ENCODE peak calls at places on chromosomes 5 and 9, in seven cellular contexts. C is PC-3; N is keratinocyte; D is CD8-positive, alpha-beta T cell; S is kidney; Y is mucosa of descending colon; E is uterus. X is an unnamed sample.
A peak's percentile ranks its signal among the peaks of the same experiment; 100 is the strongest.

GRCh38 chr9:93614830-93615468 is 38.6 kb downstream of the PHF2 start:
- DNase-seq in C (no peak), Y (no peak), S (no peak), D (no peak), N (no peak), E (no peak), X (no peak)

GRCh38 chr5:41246376-41246775 is 33.0 kb upstream of the C6 start:
- DNase-seq in D (no peak), E (peak; percentile 32), N (peak; percentile 9), Y (no peak), C (peak; percentile 97), S (no peak), X (no peak)

GRCh38 chr5:130198927-130199326 is 294.7 kb downstream of the CHSY3 start:
- DNase-seq in N (no peak), D (no peak), S (no peak), Y (no peak), E (no peak), C (peak; percentile 56), X (no peak)

GRCh38 chr9:29211003-29211584 is 1637.8 kb upstream of the C9orf72 start:
- DNase-seq in E (no peak), Y (no peak), S (no peak), D (no peak), N (no peak), C (no peak), X (no peak)

GRCh38 chr5:80149161-80149609 is 106.7 kb downstream of the SERINC5 start:
- DNase-seq in E (no peak), D (no peak), S (no peak), C (no peak), N (no peak), Y (no peak), X (no peak)

GRCh38 chr5:67677422-67677970 is 480.9 kb upstream of the CD180 start:
- DNase-seq in S (no peak), C (no peak), Y (no peak), D (no peak), N (no peak), E (no peak), X (peak; percentile 30)

GRCh38 chr9:109182940-109183798 is 16.1 kb upstream of the FRRS1L start:
- DNase-seq in C (peak; percentile 55), S (no peak), E (no peak), Y (peak; percentile 55), D (no peak), N (no peak), X (peak; percentile 28)

GRCh38 chr9:129182625-129183494 is 4.8 kb upstream of the IER5L start:
- DNase-seq in N (no peak), E (no peak), S (no peak), C (peak; percentile 6), Y (peak; percentile 63), D (no peak), X (no peak)

GRCh38 chr5:136066705-136067271 is 38.0 kb downstream of the TGFBI start:
- DNase-seq in Y (peak; percentile 47), S (no peak), D (no peak), N (no peak), E (peak; percentile 51), C (no peak), X (no peak)

GRCh38 chr9:136235171-136235570 is 10.4 kb downstream of the QSOX2 start:
- DNase-seq in Y (no peak), C (no peak), D (no peak), E (no peak), N (no peak), S (no peak), X (no peak)

GRCh38 chr5:112978836-112979235 is 2.2 kb downstream of the DCP2 start:
- DNase-seq in Y (no peak), E (no peak), D (no peak), C (no peak), N (no peak), S (no peak), X (no peak)

GRCh38 chr9:114754574-114754973 is 51.3 kb downstream of the TNFSF15 start:
- DNase-seq in C (no peak), D (no peak), Y (no peak), S (no peak), N (no peak), E (no peak), X (no peak)

GRCh38 chr5:119451561-119451960 is 736 bp upstream of the HSD17B4 start:
- DNase-seq in N (no peak), S (no peak), C (no peak), E (no peak), D (no peak), Y (no peak), X (no peak)

GRCh38 chr9:75551866-75552265 is 338.6 kb upstream of the PCSK5 start:
- DNase-seq in E (no peak), C (no peak), N (no peak), S (no peak), Y (no peak), D (no peak), X (no peak)

GRCh38 chr9:33926746-33927485 is 110.0 kb downstream of the UBE2R2 start:
- DNase-seq in D (no peak), E (no peak), N (no peak), Y (no peak), C (no peak), S (no peak), X (no peak)

GRCh38 chr5:68544656-68545565 is 329.4 kb downstream of the PIK3R1 start:
- DNase-seq in Y (no peak), N (no peak), D (no peak), C (peak; percentile 53), S (no peak), E (peak; percentile 48), X (no peak)

GRCh38 chr5:132233081-132233480 is 5.4 kb upstream of the P4HA2 start:
- DNase-seq in S (no peak), N (no peak), D (no peak), E (peak; percentile 1), C (no peak), Y (no peak), X (no peak)

GRCh38 chr5:84213212-84213611 is 171.5 kb downstream of the EDIL3 start:
- DNase-seq in C (no peak), N (no peak), Y (no peak), D (no peak), S (no peak), E (no peak), X (no peak)

GRCh38 chr9:7129391-7129790 is 371.6 kb downstream of the KDM4C start:
- DNase-seq in E (no peak), N (no peak), S (no peak), D (no peak), C (no peak), Y (no peak), X (no peak)
- TF ChIP-seq CTCF in E (no peak), N (no peak), S (no peak), D (no peak), C (no peak), Y (no peak), X (no peak)

GRCh38 chr9:1050125-1050895 is at the start of gene DMRT2:
- DNase-seq in E (peak; percentile 83), D (no peak), N (no peak), S (peak; percentile 90), C (no peak), Y (peak; percentile 95), X (peak; percentile 52)

GRCh38 chr9:1046639-1047604 is 3.2 kb upstream of the DMRT2 start:
- DNase-seq in S (no peak), C (no peak), N (no peak), E (no peak), Y (no peak), D (no peak), X (no peak)

GRCh38 chr9:1047605-1048235 is 2.4 kb upstream of the DMRT2 start:
- DNase-seq in N (no peak), D (no peak), Y (peak; percentile 81), C (peak; percentile 18), E (no peak), S (no peak), X (no peak)

GRCh38 chr9:1049641-1050040 is 516 bp upstream of the DMRT2 start:
- DNase-seq in S (no peak), Y (peak; percentile 64), C (no peak), N (no peak), E (no peak), D (no peak), X (no peak)

GRCh38 chr9:1048853-1049252 is 1.3 kb upstream of the DMRT2 start:
- DNase-seq in S (no peak), E (no peak), N (no peak), C (no peak), D (no peak), Y (peak; percentile 52), X (no peak)
- H3K4me3 ChIP-seq in S (peak overlapping the region; percentile 43), E (no peak overlapping the region), N (no peak overlapping the region), C (no peak overlapping the region), D (peak overlapping the region; percentile 48), Y (no peak overlapping the region), X (no peak overlapping the region)

GRCh38 chr5:907366-907765 is 14.7 kb downstream of the TRIP13 start:
- DNase-seq in Y (no peak), S (no peak), N (no peak), C (no peak), D (no peak), E (peak; percentile 8), X (no peak)
- H3K36me3 ChIP-seq in Y (no peaks in the 10 kb centered on the region), S (no peaks in the 10 kb centered on the region), N (peaks cover 21% of the 10 kb centered on the region), C (peaks cover 60% of the 10 kb centered on the region), D (no peaks in the 10 kb centered on the region), E (no peaks in the 10 kb centered on the region), X (peaks cover 21% of the 10 kb centered on the region)

GRCh38 chr9:98848450-98849149 is 41.1 kb downstream of the GALNT12 start:
- DNase-seq in C (peak; percentile 96), S (peak; percentile 96), E (peak; percentile 88), D (peak; percentile 54), Y (peak; percentile 94), N (peak; percentile 90), X (peak; percentile 23)
- TF ChIP-seq CTCF in C (peak; percentile 83), S (peak; percentile 90), E (peak; percentile 87), D (peak; percentile 95), Y (peak; percentile 77), N (peak; percentile 93), X (peak; percentile 95)